ENCODE peak calls at places on chromosomes 5 and 9, in seven cellular contexts. One of them, this sample, is unnamed.

GRCh38 chr5:31854181-31854624 is 215.3 kb downstream of the PDZD2 start:
- DNase-seq in GM12878: no peak
- DNase-seq in HepG2: no peak
- DNase-seq in K562: no peak
- DNase-seq in HCT116: no peak
- DNase-seq in SK-N-SH: no peak
- DNase-seq in H1: peak
- DNase-seq in this sample: no peak

GRCh38 chr5:134637106-134637721 is 4.6 kb upstream of the SAR1B start:
- DNase-seq in GM12878: no peak
- DNase-seq in HepG2: no peak
- DNase-seq in K562: no peak
- DNase-seq in HCT116: no peak
- DNase-seq in SK-N-SH: no peak
- DNase-seq in H1: no peak
- DNase-seq in this sample: peak

GRCh38 chr9:73118898-73119554 is 32.6 kb upstream of the ANXA1 start:
- DNase-seq in GM12878: no peak
- DNase-seq in HepG2: no peak
- DNase-seq in K562: no peak
- DNase-seq in HCT116: peak
- DNase-seq in SK-N-SH: no peak
- DNase-seq in H1: no peak
- DNase-seq in this sample: no peak

GRCh38 chr9:77575785-77576184 is 72.3 kb downstream of the GNA14 start:
- DNase-seq in GM12878: no peak
- DNase-seq in HepG2: no peak
- DNase-seq in K562: peak
- DNase-seq in HCT116: no peak
- DNase-seq in SK-N-SH: no peak
- DNase-seq in H1: no peak
- DNase-seq in this sample: no peak

GRCh38 chr5:75055727-75056144 is 3.4 kb upstream of the GCNT4 start:
- DNase-seq in GM12878: no peak
- DNase-seq in HepG2: peak
- DNase-seq in K562: no peak
- DNase-seq in HCT116: no peak
- DNase-seq in SK-N-SH: no peak
- DNase-seq in H1: peak
- DNase-seq in this sample: no peak

GRCh38 chr5:166823360-166823759 is 1468.1 kb upstream of the WWC1 start:
- DNase-seq in GM12878: no peak
- DNase-seq in HepG2: no peak
- DNase-seq in K562: no peak
- DNase-seq in HCT116: no peak
- DNase-seq in SK-N-SH: no peak
- DNase-seq in H1: no peak
- DNase-seq in this sample: no peak

GRCh38 chr9:81132318-81132717 is 557.0 kb downstream of the TLE1 start:
- DNase-seq in GM12878: no peak
- DNase-seq in HepG2: no peak
- DNase-seq in K562: no peak
- DNase-seq in HCT116: no peak
- DNase-seq in SK-N-SH: no peak
- DNase-seq in H1: no peak
- DNase-seq in this sample: no peak

GRCh38 chr5:179371681-179372675 is 26.7 kb upstream of the ADAMTS2 start:
- DNase-seq in GM12878: no peak
- DNase-seq in HepG2: no peak
- DNase-seq in K562: no peak
- DNase-seq in HCT116: no peak
- DNase-seq in SK-N-SH: peak
- DNase-seq in H1: no peak
- DNase-seq in this sample: no peak

GRCh38 chr5:59923465-59923864 is 29.9 kb upstream of the PDE4D start:
- DNase-seq in GM12878: no peak
- DNase-seq in HepG2: no peak
- DNase-seq in K562: no peak
- DNase-seq in HCT116: no peak
- DNase-seq in SK-N-SH: no peak
- DNase-seq in H1: no peak
- DNase-seq in this sample: no peak

GRCh38 chr5:134568339-134568700 is 42.9 kb downstream of the JADE2 start:
- DNase-seq in GM12878: no peak
- DNase-seq in HepG2: no peak
- DNase-seq in K562: no peak
- DNase-seq in HCT116: no peak
- DNase-seq in SK-N-SH: no peak
- DNase-seq in H1: no peak
- DNase-seq in this sample: no peak

GRCh38 chr9:23851024-23851629 is 25.1 kb upstream of the ELAVL2 start:
- DNase-seq in GM12878: no peak
- DNase-seq in HepG2: no peak
- DNase-seq in K562: no peak
- DNase-seq in HCT116: no peak
- DNase-seq in SK-N-SH: peak
- DNase-seq in H1: peak
- DNase-seq in this sample: no peak

GRCh38 chr5:92337772-92338234 is 954.7 kb upstream of the ARRDC3 start:
- DNase-seq in GM12878: no peak
- DNase-seq in HepG2: no peak
- DNase-seq in K562: no peak
- DNase-seq in HCT116: no peak
- DNase-seq in SK-N-SH: no peak
- DNase-seq in H1: no peak
- DNase-seq in this sample: no peak

GRCh38 chr5:67509402-67509801 is 312.8 kb upstream of the CD180 start:
- DNase-seq in GM12878: no peak
- DNase-seq in HepG2: no peak
- DNase-seq in K562: no peak
- DNase-seq in HCT116: no peak
- DNase-seq in SK-N-SH: no peak
- DNase-seq in H1: no peak
- DNase-seq in this sample: no peak

GRCh38 chr9:133509179-133510083 is 15.3 kb downstream of the MYMK start:
- DNase-seq in GM12878: no peak
- DNase-seq in HepG2: no peak
- DNase-seq in K562: no peak
- DNase-seq in HCT116: no peak
- DNase-seq in SK-N-SH: peak
- DNase-seq in H1: no peak
- DNase-seq in this sample: peak

GRCh38 chr5:140564196-140565023 is at the start of the genes APBB3 and SLC35A4:
- DNase-seq in GM12878: peak
- DNase-seq in HepG2: peak
- DNase-seq in K562: peak
- DNase-seq in HCT116: peak
- DNase-seq in SK-N-SH: peak
- DNase-seq in H1: peak
- DNase-seq in this sample: peak

GRCh38 chr9:3525088-3525835 is 539 bp downstream of the RFX3 start:
- DNase-seq in GM12878: no peak
- DNase-seq in HepG2: no peak
- DNase-seq in K562: no peak
- DNase-seq in HCT116: no peak
- DNase-seq in SK-N-SH: peak
- DNase-seq in H1: peak
- DNase-seq in this sample: no peak

GRCh38 chr9:100286257-100286656 is 66.5 kb downstream of the TEX10 start:
- DNase-seq in GM12878: no peak
- DNase-seq in HepG2: no peak
- DNase-seq in K562: no peak
- DNase-seq in HCT116: no peak
- DNase-seq in SK-N-SH: no peak
- DNase-seq in H1: no peak
- DNase-seq in this sample: no peak

GRCh38 chr5:172769598-172770373 is 1.2 kb downstream of the DUSP1 start:
- DNase-seq in GM12878: no peak
- DNase-seq in HepG2: no peak
- DNase-seq in K562: no peak
- DNase-seq in HCT116: no peak
- DNase-seq in SK-N-SH: peak
- DNase-seq in H1: no peak
- DNase-seq in this sample: no peak

GRCh38 chr5:69035665-69036064 is 58.1 kb upstream of the SLC30A5 start:
- DNase-seq in GM12878: no peak
- DNase-seq in HepG2: no peak
- DNase-seq in K562: no peak
- DNase-seq in HCT116: no peak
- DNase-seq in SK-N-SH: peak
- DNase-seq in H1: no peak
- DNase-seq in this sample: no peak

GRCh38 chr9:136107155-136107952 is 11.3 kb downstream of the TMEM250 start:
- DNase-seq in GM12878: no peak
- DNase-seq in HepG2: no peak
- DNase-seq in K562: peak
- DNase-seq in HCT116: no peak
- DNase-seq in SK-N-SH: peak
- DNase-seq in H1: no peak
- DNase-seq in this sample: no peak

GRCh38 chr9:15403155-15403554 is 19.5 kb upstream of the SNAPC3 start:
- DNase-seq in GM12878: no peak
- DNase-seq in HepG2: peak
- DNase-seq in K562: peak
- DNase-seq in HCT116: peak
- DNase-seq in SK-N-SH: peak
- DNase-seq in H1: no peak
- DNase-seq in this sample: no peak

GRCh38 chr9:121169094-121169601 is 32.5 kb downstream of the RAB14 start:
- DNase-seq in GM12878: no peak
- DNase-seq in HepG2: peak
- DNase-seq in K562: no peak
- DNase-seq in HCT116: no peak
- DNase-seq in SK-N-SH: peak
- DNase-seq in H1: no peak
- DNase-seq in this sample: no peak

GRCh38 chr5:132483101-132483500 is 7.5 kb downstream of the IRF1 start:
- DNase-seq in GM12878: no peak
- DNase-seq in HepG2: no peak
- DNase-seq in K562: no peak
- DNase-seq in HCT116: no peak
- DNase-seq in SK-N-SH: no peak
- DNase-seq in H1: no peak
- DNase-seq in this sample: no peak

GRCh38 chr5:5351288-5352089 is 71.0 kb upstream of the ICE1 start:
- DNase-seq in GM12878: no peak
- DNase-seq in HepG2: peak
- DNase-seq in K562: peak
- DNase-seq in HCT116: peak
- DNase-seq in SK-N-SH: no peak
- DNase-seq in H1: no peak
- DNase-seq in this sample: no peak

GRCh38 chr5:55633574-55634203 is 78.4 kb downstream of the SLC38A9 start:
- DNase-seq in GM12878: no peak
- DNase-seq in HepG2: no peak
- DNase-seq in K562: no peak
- DNase-seq in HCT116: peak
- DNase-seq in SK-N-SH: no peak
- DNase-seq in H1: no peak
- DNase-seq in this sample: peak

GRCh38 chr9:130072515-130073235 is 19.0 kb downstream of the GPR107 start:
- DNase-seq in GM12878: peak
- DNase-seq in HepG2: no peak
- DNase-seq in K562: no peak
- DNase-seq in HCT116: no peak
- DNase-seq in SK-N-SH: no peak
- DNase-seq in H1: no peak
- DNase-seq in this sample: no peak

GRCh38 chr9:126932871-126933321 is 18.3 kb downstream of the RALGPS1 start:
- DNase-seq in GM12878: no peak
- DNase-seq in HepG2: no peak
- DNase-seq in K562: no peak
- DNase-seq in HCT116: no peak
- DNase-seq in SK-N-SH: no peak
- DNase-seq in H1: no peak
- DNase-seq in this sample: no peak

GRCh38 chr9:79858509-79858908 is 286.7 kb downstream of the TLE4 start:
- DNase-seq in GM12878: no peak
- DNase-seq in HepG2: peak
- DNase-seq in K562: peak
- DNase-seq in HCT116: no peak
- DNase-seq in SK-N-SH: no peak
- DNase-seq in H1: no peak
- DNase-seq in this sample: peak
- TF ChIP-seq JUND in GM12878: no peak
- TF ChIP-seq JUND in HepG2: no peak
- TF ChIP-seq JUND in K562: no peak
- TF ChIP-seq JUND in HCT116: no peak
- TF ChIP-seq JUND in SK-N-SH: no peak
- TF ChIP-seq JUND in H1: no peak
- TF ChIP-seq JUND in this sample: no peak

GRCh38 chr5:20538341-20538740 is 550.3 kb upstream of the CDH18 start:
- DNase-seq in GM12878: no peak
- DNase-seq in HepG2: no peak
- DNase-seq in K562: no peak
- DNase-seq in HCT116: no peak
- DNase-seq in SK-N-SH: no peak
- DNase-seq in H1: no peak
- DNase-seq in this sample: no peak
- TF ChIP-seq JUND in GM12878: no peak
- TF ChIP-seq JUND in HepG2: no peak
- TF ChIP-seq JUND in K562: no peak
- TF ChIP-seq JUND in HCT116: no peak
- TF ChIP-seq JUND in SK-N-SH: no peak
- TF ChIP-seq JUND in H1: no peak
- TF ChIP-seq JUND in this sample: no peak

DNA sequence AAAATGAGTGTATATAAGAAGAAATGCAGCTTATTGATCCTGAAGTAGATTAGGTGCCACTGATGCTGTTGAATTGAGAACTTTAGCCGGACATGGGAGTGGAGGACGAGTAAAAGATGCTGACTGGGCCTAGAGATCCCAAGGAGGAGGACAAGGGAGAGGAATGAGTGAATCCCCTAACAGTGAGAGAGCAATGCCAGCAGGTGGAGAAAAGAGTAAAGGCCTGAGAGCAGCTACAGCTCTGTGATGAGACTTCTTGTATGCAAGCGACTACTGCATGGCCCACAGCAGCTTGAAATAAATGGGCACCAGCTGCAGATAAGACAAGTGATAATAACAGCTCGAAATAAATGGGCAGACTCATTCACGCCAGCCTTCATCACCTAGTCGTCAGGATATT is 44.5 kb upstream of the JMY start:
- DNase-seq in GM12878: no peak
- DNase-seq in HepG2: no peak
- DNase-seq in K562: no peak
- DNase-seq in HCT116: no peak
- DNase-seq in SK-N-SH: no peak
- DNase-seq in H1: no peak
- DNase-seq in this sample: peak
- TF ChIP-seq JUND in GM12878: no peak
- TF ChIP-seq JUND in HepG2: no peak
- TF ChIP-seq JUND in K562: no peak
- TF ChIP-seq JUND in HCT116: no peak
- TF ChIP-seq JUND in SK-N-SH: no peak
- TF ChIP-seq JUND in H1: no peak
- TF ChIP-seq JUND in this sample: no peak

GRCh38 chr9:127980706-127981558 is at the start of gene EEIG1:
- DNase-seq in GM12878: no peak
- DNase-seq in HepG2: peak
- DNase-seq in K562: peak
- DNase-seq in HCT116: peak
- DNase-seq in SK-N-SH: peak
- DNase-seq in H1: peak
- DNase-seq in this sample: peak
- TF ChIP-seq JUND in GM12878: no peak
- TF ChIP-seq JUND in HepG2: no peak
- TF ChIP-seq JUND in K562: no peak
- TF ChIP-seq JUND in HCT116: no peak
- TF ChIP-seq JUND in SK-N-SH: no peak
- TF ChIP-seq JUND in H1: no peak
- TF ChIP-seq JUND in this sample: no peak

This sample was measured in T47D.